ENCODE peak calls at places on chromosomes 2 and 18, in five cellular contexts. One of them, this sample, is unnamed.

GRCh38 chr2:1739961-1740713 is 4.2 kb downstream of the PXDN start:
- DNase-seq in ovary: no peak
- DNase-seq in CD8-positive, alpha-beta T cell: no peak
- DNase-seq in cardiac muscle cell: no peak
- DNase-seq in cardiac fibroblast: peak
- DNase-seq in this sample: peak

GRCh38 chr18:59305295-59305694 is 13.2 kb downstream of the CPLX4 start:
- DNase-seq in CD8-positive, alpha-beta T cell: no peak
- DNase-seq in cardiac fibroblast: no peak
- DNase-seq in cardiac muscle cell: no peak
- DNase-seq in ovary: no peak
- DNase-seq in this sample: no peak

GRCh38 chr2:200360364-200360763 is 53.9 kb downstream of the SPATS2L start:
- DNase-seq in ovary: no peak
- DNase-seq in CD8-positive, alpha-beta T cell: no peak
- DNase-seq in cardiac fibroblast: no peak
- DNase-seq in cardiac muscle cell: no peak
- DNase-seq in this sample: no peak

GRCh38 chr18:42086288-42086687 is 131.3 kb downstream of the PIK3C3 start:
- DNase-seq in CD8-positive, alpha-beta T cell: no peak
- DNase-seq in ovary: no peak
- DNase-seq in cardiac muscle cell: no peak
- DNase-seq in cardiac fibroblast: no peak
- DNase-seq in this sample: peak

GRCh38 chr2:197113221-197113831 is 186.8 kb upstream of the PGAP1 start:
- DNase-seq in ovary: no peak
- DNase-seq in cardiac muscle cell: peak
- DNase-seq in cardiac fibroblast: peak
- DNase-seq in CD8-positive, alpha-beta T cell: no peak
- DNase-seq in this sample: peak

GRCh38 chr2:48483916-48484315 is 46.0 kb upstream of the STON1 start:
- DNase-seq in CD8-positive, alpha-beta T cell: no peak
- DNase-seq in cardiac muscle cell: no peak
- DNase-seq in cardiac fibroblast: peak
- DNase-seq in ovary: no peak
- DNase-seq in this sample: peak

GRCh38 chr2:218405365-218406208 is 5.9 kb downstream of the CTDSP1 start:
- DNase-seq in ovary: peak
- DNase-seq in CD8-positive, alpha-beta T cell: no peak
- DNase-seq in cardiac muscle cell: peak
- DNase-seq in cardiac fibroblast: no peak
- DNase-seq in this sample: no peak

GRCh38 chr2:188969236-188970032 is 4.7 kb upstream of the COL3A1 start:
- DNase-seq in CD8-positive, alpha-beta T cell: no peak
- DNase-seq in cardiac muscle cell: no peak
- DNase-seq in ovary: no peak
- DNase-seq in cardiac fibroblast: peak
- DNase-seq in this sample: peak

GRCh38 chr2:36058953-36059352 is 296.6 kb upstream of the CRIM1 start:
- DNase-seq in ovary: no peak
- DNase-seq in cardiac muscle cell: no peak
- DNase-seq in CD8-positive, alpha-beta T cell: no peak
- DNase-seq in cardiac fibroblast: no peak
- DNase-seq in this sample: no peak

GRCh38 chr2:178553047-178553446 is 72.8 kb downstream of the PLEKHA3 start:
- DNase-seq in cardiac fibroblast: peak
- DNase-seq in CD8-positive, alpha-beta T cell: no peak
- DNase-seq in ovary: no peak
- DNase-seq in cardiac muscle cell: no peak
- DNase-seq in this sample: peak

GRCh38 chr2:156800781-156801366 is 364.7 kb downstream of the GPD2 start:
- DNase-seq in ovary: no peak
- DNase-seq in cardiac muscle cell: no peak
- DNase-seq in cardiac fibroblast: no peak
- DNase-seq in CD8-positive, alpha-beta T cell: no peak
- DNase-seq in this sample: no peak

GRCh38 chr2:239328306-239329191 is 72.3 kb downstream of the HDAC4 start:
- DNase-seq in cardiac muscle cell: peak
- DNase-seq in ovary: peak
- DNase-seq in CD8-positive, alpha-beta T cell: no peak
- DNase-seq in cardiac fibroblast: peak
- DNase-seq in this sample: peak

GRCh38 chr2:240857039-240858008 is 11.3 kb upstream of the AGXT start:
- DNase-seq in CD8-positive, alpha-beta T cell: no peak
- DNase-seq in cardiac muscle cell: no peak
- DNase-seq in cardiac fibroblast: no peak
- DNase-seq in ovary: no peak
- DNase-seq in this sample: no peak

GRCh38 chr2:29765711-29766110 is 155.7 kb downstream of the ALK start:
- DNase-seq in ovary: no peak
- DNase-seq in CD8-positive, alpha-beta T cell: no peak
- DNase-seq in cardiac fibroblast: no peak
- DNase-seq in cardiac muscle cell: no peak
- DNase-seq in this sample: no peak

GRCh38 chr2:147033046-147033445 is 811.8 kb upstream of the ACVR2A start:
- DNase-seq in cardiac muscle cell: no peak
- DNase-seq in cardiac fibroblast: peak
- DNase-seq in CD8-positive, alpha-beta T cell: no peak
- DNase-seq in ovary: no peak
- DNase-seq in this sample: peak

GRCh38 chr18:70555046-70555445 is 266.2 kb downstream of the SOCS6 start:
- DNase-seq in cardiac fibroblast: no peak
- DNase-seq in ovary: no peak
- DNase-seq in CD8-positive, alpha-beta T cell: no peak
- DNase-seq in cardiac muscle cell: no peak
- DNase-seq in this sample: no peak

GRCh38 chr2:73107211-73107926 is 5.4 kb downstream of the RAB11FIP5 start:
- DNase-seq in CD8-positive, alpha-beta T cell: no peak
- DNase-seq in ovary: no peak
- DNase-seq in cardiac fibroblast: peak
- DNase-seq in cardiac muscle cell: peak
- DNase-seq in this sample: no peak

DNA sequence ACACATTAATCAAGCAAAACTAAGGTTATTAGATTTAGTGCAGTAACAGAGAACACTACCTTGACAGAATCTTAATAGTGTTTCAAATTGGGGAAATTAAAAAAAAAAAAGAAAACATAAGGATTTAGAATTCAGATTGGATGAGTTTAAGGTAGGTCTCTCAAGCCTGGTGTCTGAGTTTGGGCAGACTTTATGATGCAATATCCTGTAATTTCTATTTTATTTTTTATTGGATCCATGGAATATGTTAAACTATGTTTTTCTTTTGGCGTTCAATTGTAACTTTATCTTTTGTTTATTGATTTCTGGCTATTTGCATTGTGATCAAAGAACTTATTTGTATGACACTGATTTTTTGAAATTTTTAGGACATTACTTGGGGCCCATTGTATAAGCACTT is 394.1 kb upstream of the NETO1 start:
- DNase-seq in ovary: no peak
- DNase-seq in cardiac muscle cell: no peak
- DNase-seq in CD8-positive, alpha-beta T cell: no peak
- DNase-seq in cardiac fibroblast: no peak
- DNase-seq in this sample: no peak
- H3K4me3 ChIP-seq in ovary: no peak
- H3K4me3 ChIP-seq in cardiac muscle cell: no peak
- H3K4me3 ChIP-seq in CD8-positive, alpha-beta T cell: no peak
- H3K4me3 ChIP-seq in cardiac fibroblast: no peak
- H3K4me3 ChIP-seq in this sample: no peak

DNA sequence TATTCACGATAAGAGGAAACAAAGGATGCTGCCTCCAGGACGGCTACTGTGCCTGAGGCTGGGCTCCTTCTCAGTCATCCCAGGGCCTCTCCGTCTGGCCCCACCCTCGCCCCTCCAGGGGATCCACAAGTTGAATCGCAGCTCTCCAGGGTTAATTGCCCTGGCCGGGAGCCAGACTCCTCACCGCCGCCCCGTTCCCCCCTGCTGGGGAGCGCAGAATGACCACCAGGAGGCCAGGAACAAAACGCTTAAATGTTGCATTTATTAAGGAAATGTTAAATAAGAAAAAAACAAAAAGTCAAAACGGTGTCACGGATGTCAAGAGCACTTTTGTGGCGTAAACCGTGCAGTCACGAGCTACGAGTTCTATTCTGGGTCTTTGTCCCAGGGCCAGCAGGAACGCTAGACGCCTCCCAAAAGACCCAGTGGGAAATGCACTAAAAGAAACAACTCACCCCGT is 1.4 kb downstream of the RPRM start:
- DNase-seq in cardiac fibroblast: no peak
- DNase-seq in ovary: peak
- DNase-seq in CD8-positive, alpha-beta T cell: no peak
- DNase-seq in cardiac muscle cell: peak
- DNase-seq in this sample: no peak
- TF ChIP-seq CTCF in cardiac fibroblast: no peak
- TF ChIP-seq CTCF in ovary: no peak
- TF ChIP-seq CTCF in CD8-positive, alpha-beta T cell: no peak
- TF ChIP-seq CTCF in cardiac muscle cell: no peak
- TF ChIP-seq CTCF in this sample: no peak

GRCh38 chr18:74255022-74255658 is 36.6 kb downstream of the CYB5A start:
- DNase-seq in cardiac fibroblast: no peak
- DNase-seq in CD8-positive, alpha-beta T cell: no peak
- DNase-seq in ovary: no peak
- DNase-seq in cardiac muscle cell: no peak
- DNase-seq in this sample: peak
- H3K4me3 ChIP-seq in cardiac fibroblast: no peak
- H3K4me3 ChIP-seq in CD8-positive, alpha-beta T cell: no peak
- H3K4me3 ChIP-seq in ovary: no peak
- H3K4me3 ChIP-seq in cardiac muscle cell: no peak
- H3K4me3 ChIP-seq in this sample: no peak

GRCh38 chr18:23690505-23691068 is 1.3 kb downstream of the LAMA3 start:
- DNase-seq in ovary: no peak
- DNase-seq in cardiac muscle cell: no peak
- DNase-seq in CD8-positive, alpha-beta T cell: no peak
- DNase-seq in cardiac fibroblast: no peak
- DNase-seq in this sample: no peak
- TF ChIP-seq CTCF in ovary: no peak
- TF ChIP-seq CTCF in cardiac muscle cell: no peak
- TF ChIP-seq CTCF in CD8-positive, alpha-beta T cell: no peak
- TF ChIP-seq CTCF in cardiac fibroblast: no peak
- TF ChIP-seq CTCF in this sample: no peak

GRCh38 chr2:208183526-208183925 is 6.3 kb downstream of the C2orf80 start:
- DNase-seq in cardiac muscle cell: no peak
- DNase-seq in ovary: no peak
- DNase-seq in cardiac fibroblast: no peak
- DNase-seq in CD8-positive, alpha-beta T cell: no peak
- DNase-seq in this sample: no peak
- H3K4me3 ChIP-seq in cardiac muscle cell: no peak
- H3K4me3 ChIP-seq in ovary: no peak
- H3K4me3 ChIP-seq in cardiac fibroblast: no peak
- H3K4me3 ChIP-seq in CD8-positive, alpha-beta T cell: no peak
- H3K4me3 ChIP-seq in this sample: no peak

GRCh38 chr2:53021285-53021684 is 746.3 kb upstream of the CHAC2 start:
- DNase-seq in cardiac fibroblast: peak
- DNase-seq in ovary: no peak
- DNase-seq in CD8-positive, alpha-beta T cell: no peak
- DNase-seq in cardiac muscle cell: no peak
- DNase-seq in this sample: peak

GRCh38 chr2:53021828-53022227 is 745.8 kb upstream of the CHAC2 start:
- DNase-seq in CD8-positive, alpha-beta T cell: no peak
- DNase-seq in cardiac muscle cell: no peak
- DNase-seq in ovary: no peak
- DNase-seq in cardiac fibroblast: no peak
- DNase-seq in this sample: no peak

GRCh38 chr2:53018830-53019425 is 748.7 kb upstream of the CHAC2 start:
- DNase-seq in CD8-positive, alpha-beta T cell: no peak
- DNase-seq in cardiac fibroblast: peak
- DNase-seq in ovary: no peak
- DNase-seq in cardiac muscle cell: peak
- DNase-seq in this sample: no peak
- TF ChIP-seq CTCF in CD8-positive, alpha-beta T cell: no peak
- TF ChIP-seq CTCF in cardiac fibroblast: peak
- TF ChIP-seq CTCF in ovary: no peak
- TF ChIP-seq CTCF in cardiac muscle cell: peak
- TF ChIP-seq CTCF in this sample: peak

GRCh38 chr2:33136056-33136455 is 189.3 kb downstream of the LTBP1 start:
- DNase-seq in ovary: peak
- DNase-seq in cardiac fibroblast: peak
- DNase-seq in CD8-positive, alpha-beta T cell: no peak
- DNase-seq in cardiac muscle cell: no peak
- DNase-seq in this sample: peak

GRCh38 chr2:33134764-33135560 is 188.2 kb downstream of the LTBP1 start:
- DNase-seq in cardiac fibroblast: peak
- DNase-seq in cardiac muscle cell: no peak
- DNase-seq in ovary: peak
- DNase-seq in CD8-positive, alpha-beta T cell: no peak
- DNase-seq in this sample: peak

GRCh38 chr2:33135645-33136044 is 188.9 kb downstream of the LTBP1 start:
- DNase-seq in cardiac muscle cell: no peak
- DNase-seq in cardiac fibroblast: peak
- DNase-seq in CD8-positive, alpha-beta T cell: no peak
- DNase-seq in ovary: no peak
- DNase-seq in this sample: peak

GRCh38 chr2:33137331-33137730 is 190.6 kb downstream of the LTBP1 start:
- DNase-seq in cardiac fibroblast: peak
- DNase-seq in CD8-positive, alpha-beta T cell: no peak
- DNase-seq in ovary: no peak
- DNase-seq in cardiac muscle cell: no peak
- DNase-seq in this sample: no peak

DNA sequence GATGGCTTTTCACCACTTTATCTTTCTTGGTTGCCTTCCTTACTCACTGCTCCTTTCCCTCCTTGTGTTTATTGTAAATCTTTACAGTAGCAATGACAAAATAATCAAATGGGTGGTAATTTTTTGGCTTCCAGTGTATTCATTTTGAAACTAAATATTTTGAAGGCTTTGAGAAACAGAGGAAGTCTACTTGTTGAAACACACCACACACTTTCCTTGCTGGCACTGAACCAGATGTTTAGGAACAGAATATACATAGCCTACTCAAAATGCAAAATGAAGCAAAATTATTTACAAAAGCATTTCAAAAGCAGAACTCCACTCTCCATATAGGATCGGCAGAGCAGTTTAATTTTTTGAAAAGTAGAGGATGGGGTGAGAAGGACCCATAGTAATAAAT is 189.8 kb downstream of the LTBP1 start:
- DNase-seq in cardiac fibroblast: peak
- DNase-seq in CD8-positive, alpha-beta T cell: no peak
- DNase-seq in ovary: no peak
- DNase-seq in cardiac muscle cell: no peak
- DNase-seq in this sample: peak
- H3K4me3 ChIP-seq in cardiac fibroblast: peak
- H3K4me3 ChIP-seq in CD8-positive, alpha-beta T cell: no peak
- H3K4me3 ChIP-seq in ovary: peak
- H3K4me3 ChIP-seq in cardiac muscle cell: no peak
- H3K4me3 ChIP-seq in this sample: peak